ENCODE peak calls at places on chromosomes 13 and 19, in four cellular contexts. Q, O, U and X are unnamed samples.

GRCh38 chr19:5951338-5951861 is 26.5 kb downstream of the RANBP3 start:
- DNase-seq in O (peak), Q (no peak), U (no peak), X (no peak)

GRCh38 chr13:104014803-104015645 is 948.8 kb upstream of the SLC10A2 start:
- DNase-seq in U (no peak), Q (no peak), O (no peak), X (no peak)

GRCh38 chr13:113766035-113766800 is 7.2 kb downstream of the TMEM255B start:
- DNase-seq in U (no peak), Q (no peak), O (no peak), X (no peak)

GRCh38 chr13:108895220-108895704 is 265.9 kb downstream of the MYO16 start:
- DNase-seq in U (peak), O (no peak), Q (peak), X (peak)

GRCh38 chr13:94595006-94595942 is 678 bp downstream of the TGDS start:
- DNase-seq in Q (no peak), O (no peak), U (peak), X (no peak)

GRCh38 chr13:38566526-38566925 is 120.4 kb upstream of the FREM2 start:
- DNase-seq in U (no peak), O (no peak), Q (no peak), X (no peak)

GRCh38 chr13:45928843-45929242 is 77.3 kb upstream of the SIAH3 start:
- DNase-seq in O (no peak), U (no peak), Q (no peak), X (no peak)

GRCh38 chr19:6969490-6969889 is 51.7 kb downstream of the MBD3L2B start:
- DNase-seq in Q (no peak), U (no peak), O (no peak), X (no peak)

GRCh38 chr13:19591864-19592263 is 30.5 kb upstream of the TPTE2 start:
- DNase-seq in Q (no peak), O (no peak), U (no peak), X (no peak)

GRCh38 chr19:3031607-3031867 is 2.5 kb upstream of the TLE2 start:
- DNase-seq in U (no peak), O (no peak), Q (no peak), X (no peak)

GRCh38 chr13:106772202-106772601 is 204.3 kb upstream of the ARGLU1 start:
- DNase-seq in U (no peak), Q (no peak), O (no peak), X (no peak)

GRCh38 chr13:75326173-75327131 is 155.5 kb downstream of the TBC1D4 start:
- DNase-seq in O (no peak), Q (no peak), U (peak), X (no peak)

GRCh38 chr13:113926951-113927660 is 46.8 kb downstream of the C13orf46 start:
- DNase-seq in U (no peak), O (peak), Q (no peak), X (no peak)

GRCh38 chr19:41997121-41997850 is 3.3 kb upstream of the ATP1A3 start:
- DNase-seq in O (peak), U (peak), Q (peak), X (no peak)

GRCh38 chr13:48448285-48448962 is 35.5 kb upstream of the LPAR6 start:
- DNase-seq in Q (no peak), O (no peak), U (no peak), X (no peak)

GRCh38 chr13:71759506-71760225 is 107.3 kb downstream of the DACH1 start:
- DNase-seq in U (no peak), O (peak), Q (no peak), X (peak)

GRCh38 chr13:52786747-52787146 is 47.1 kb upstream of the CNMD start:
- DNase-seq in Q (no peak), U (no peak), O (no peak), X (no peak)

GRCh38 chr13:33953781-33954180 is 135.8 kb downstream of the RFC3 start:
- DNase-seq in U (no peak), O (no peak), Q (no peak), X (no peak)

GRCh38 chr13:54742984-54743383 is 1714.4 kb downstream of the OLFM4 start:
- DNase-seq in Q (no peak), U (no peak), O (no peak), X (no peak)

GRCh38 chr19:48737360-48737998 is 2.9 kb downstream of the RASIP1 start:
- DNase-seq in O (peak), U (peak), Q (peak), X (no peak)

GRCh38 chr19:42349378-42350107 is 24.1 kb downstream of the MEGF8 start:
- DNase-seq in Q (no peak), O (no peak), U (no peak), X (no peak)

GRCh38 chr19:58434217-58434616 is 5.7 kb downstream of the ZNF132 start:
- DNase-seq in U (no peak), O (no peak), Q (peak), X (no peak)

GRCh38 chr19:33370783-33371182 is 2.7 kb upstream of the CEBPG start:
- DNase-seq in O (no peak), U (no peak), Q (no peak), X (no peak)

GRCh38 chr13:89749888-89750287 is 1597.6 kb upstream of the MIR17HG start:
- DNase-seq in U (no peak), Q (no peak), O (no peak), X (no peak)

GRCh38 chr13:33958964-33959363 is 141.0 kb downstream of the RFC3 start:
- DNase-seq in O (no peak), Q (no peak), U (no peak), X (no peak)

GRCh38 chr19:3849092-3849491 is 19.7 kb downstream of the ZFR2 start:
- DNase-seq in Q (no peak), U (peak), O (peak), X (peak)

GRCh38 chr13:49023441-49023840 is 47.7 kb downstream of the FNDC3A start:
- DNase-seq in U (no peak), Q (peak), O (no peak), X (no peak)

GRCh38 chr19:15243236-15243957 is 11.1 kb upstream of the EPHX3 start:
- DNase-seq in Q (no peak), O (no peak), U (no peak), X (no peak)

GRCh38 chr19:39193785-39194184 is 3.0 kb upstream of the NCCRP1 start:
- DNase-seq in Q (peak), U (no peak), O (no peak), X (peak)

GRCh38 chr13:109698779-109699178 is 87.6 kb downstream of the IRS2 start:
- DNase-seq in Q (no peak), O (no peak), U (no peak), X (no peak)

GRCh38 chr13:114007566-114007965 is 33.7 kb upstream of the C13orf46 start:
- DNase-seq in U (no peak), Q (no peak), O (peak), X (no peak)

GRCh38 chr13:108322206-108322824 is 52.8 kb downstream of the TNFSF13B start:
- DNase-seq in U (peak), O (no peak), Q (peak), X (peak)

GRCh38 chr19:44904426-44904994 is 1.1 kb upstream of the APOE start:
- DNase-seq in U (peak), O (peak), Q (peak), X (peak)

GRCh38 chr19:38506723-38507550 is 73.4 kb downstream of the RYR1 start:
- DNase-seq in Q (peak), U (peak), O (peak), X (peak)

GRCh38 chr13:99796175-99796819 is 175.3 kb downstream of the ZIC5 start:
- DNase-seq in U (peak), O (peak), Q (peak), X (peak)

GRCh38 chr13:73025212-73026012 is 33.4 kb upstream of the KLF5 start:
- DNase-seq in U (no peak), O (no peak), Q (no peak), X (no peak)

GRCh38 chr13:99417151-99417820 is 84.0 kb upstream of the TM9SF2 start:
- DNase-seq in O (peak), U (no peak), Q (no peak), X (no peak)

GRCh38 chr19:55216461-55217198 is 7.3 kb upstream of the PTPRH start:
- DNase-seq in Q (peak), O (peak), U (peak), X (peak)

GRCh38 chr19:58274771-58275199 is 4.0 kb upstream of the ZNF8 start:
- DNase-seq in U (no peak), Q (no peak), O (no peak), X (no peak)

DNA sequence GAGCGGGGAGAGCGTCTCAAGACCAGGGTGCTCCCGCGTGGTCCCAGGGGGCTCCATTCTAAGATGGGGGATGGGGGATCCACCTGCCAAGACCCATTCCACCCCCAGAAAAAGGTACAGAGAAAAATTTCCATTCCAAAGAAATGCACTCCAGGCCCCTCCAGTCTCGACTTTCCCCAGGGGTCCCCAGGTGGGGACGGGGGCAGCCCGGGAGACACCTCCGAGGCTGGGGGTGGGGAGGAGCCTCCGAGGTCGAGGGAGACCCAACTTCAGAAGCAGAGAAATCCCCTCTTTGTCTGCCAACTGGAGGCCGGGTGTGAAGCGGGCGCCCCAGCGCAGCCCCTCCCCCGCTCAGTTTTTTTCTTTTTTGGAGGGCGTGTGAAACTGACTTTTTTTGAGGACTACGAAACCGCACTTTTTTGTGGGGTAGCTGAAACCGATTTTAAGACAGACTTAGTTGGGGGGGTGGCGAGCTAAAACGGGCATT is 1.3 kb downstream of the TCF3 start:
- DNase-seq in U (peak), Q (no peak), O (peak), X (no peak)
- TF ChIP-seq HMGXB4 in U (no peak), Q (no peak), O (no peak), X (no peak)

GRCh38 chr19:11754663-11755062 is 12.1 kb upstream of the ZNF441 start:
- DNase-seq in Q (no peak), U (no peak), O (no peak), X (no peak)

GRCh38 chr19:11752244-11752736 is 13.5 kb upstream of the ZNF823 start:
- DNase-seq in U (no peak), Q (no peak), O (no peak), X (no peak)

GRCh38 chr19:11759805-11760204 is 7.0 kb upstream of the ZNF441 start:
- DNase-seq in U (no peak), O (no peak), Q (no peak), X (no peak)

GRCh38 chr19:11756965-11757364 is 9.8 kb upstream of the ZNF441 start:
- DNase-seq in U (no peak), O (no peak), Q (no peak), X (no peak)
- TF ChIP-seq HMGXB4 in U (no peak), O (no peak), Q (no peak), X (no peak)

GRCh38 chr19:52967772-52968171 is 5.1 kb upstream of the ZNF816 start:
- DNase-seq in O (no peak), Q (no peak), U (no peak), X (no peak)

GRCh38 chr19:52962394-52963228 is at the start of gene ZNF816:
- DNase-seq in U (peak), Q (peak), O (peak), X (peak)

GRCh38 chr19:52961981-52962380 is 700 bp downstream of the ZNF816 start:
- DNase-seq in U (no peak), O (no peak), Q (no peak), X (peak)

GRCh38 chr19:52959613-52960295 is 2.9 kb downstream of the ZNF816 start:
- DNase-seq in Q (no peak), U (no peak), O (no peak), X (no peak)

GRCh38 chr19:52963229-52963760 is 614 bp upstream of the ZNF816 start:
- DNase-seq in Q (no peak), U (no peak), O (peak), X (peak)
- TF ChIP-seq HMGXB4 in Q (no peak), U (no peak), O (no peak), X (no peak)

GRCh38 chr19:16449330-16449961 is 22.3 kb downstream of the EPS15L1 start:
- DNase-seq in U (no peak), O (no peak), Q (no peak), X (no peak)

GRCh38 chr19:16445238-16446107 is 26.3 kb downstream of the EPS15L1 start:
- DNase-seq in O (no peak), Q (no peak), U (no peak), X (peak)

GRCh38 chr19:16447015-16447384 is 24.8 kb downstream of the EPS15L1 start:
- DNase-seq in U (peak), Q (no peak), O (no peak), X (peak)

GRCh38 chr19:16444273-16444597 is 27.5 kb downstream of the EPS15L1 start:
- DNase-seq in U (no peak), Q (no peak), O (no peak), X (no peak)

GRCh38 chr19:16446108-16447014 is 25.4 kb downstream of the EPS15L1 start:
- DNase-seq in U (no peak), O (no peak), Q (no peak), X (no peak)
- TF ChIP-seq HMGXB4 in U (no peak), O (no peak), Q (no peak), X (no peak)

GRCh38 chr19:10764340-10764894 is 46.5 kb downstream of the DNM2 start:
- DNase-seq in Q (peak), U (no peak), O (no peak), X (peak)

GRCh38 chr19:10763828-10764339 is 46.0 kb downstream of the DNM2 start:
- DNase-seq in Q (no peak), O (no peak), U (no peak), X (no peak)

GRCh38 chr19:10763399-10763798 is 45.5 kb downstream of the DNM2 start:
- DNase-seq in U (no peak), Q (no peak), O (no peak), X (no peak)

GRCh38 chr19:10761443-10762242 is 43.8 kb downstream of the DNM2 start:
- DNase-seq in O (peak), U (no peak), Q (no peak), X (no peak)

DNA sequence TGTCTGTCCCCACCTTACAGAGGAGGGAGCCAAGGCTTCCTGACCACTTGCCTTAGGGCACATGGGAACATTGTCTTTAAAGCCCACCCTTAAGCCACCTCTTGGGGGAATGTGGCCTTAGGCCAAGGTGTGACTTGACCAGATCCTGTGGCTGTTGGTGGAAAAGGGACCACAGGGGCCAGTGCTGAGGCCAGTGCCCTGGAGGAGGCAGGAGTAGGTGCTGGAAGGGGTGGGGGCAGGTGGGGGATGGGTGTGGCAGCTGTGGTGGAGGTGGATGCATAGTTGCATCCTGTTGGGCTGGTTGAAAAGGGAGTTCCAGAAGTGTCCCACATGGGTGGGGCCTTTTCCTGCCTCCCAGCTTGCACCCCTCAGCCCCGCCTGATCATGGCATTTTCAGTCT is 44.8 kb downstream of the DNM2 start:
- DNase-seq in U (no peak), Q (peak), O (no peak), X (no peak)
- TF ChIP-seq HMGXB4 in U (no peak), Q (no peak), O (no peak), X (no peak)

GRCh38 chr13:28181413-28181812 is 43.1 kb downstream of the PAN3 start:
- DNase-seq in O (no peak), Q (no peak), U (no peak), X (no peak)
- TF ChIP-seq HMGXB4 in O (no peak), Q (no peak), U (no peak), X (no peak)

DNA sequence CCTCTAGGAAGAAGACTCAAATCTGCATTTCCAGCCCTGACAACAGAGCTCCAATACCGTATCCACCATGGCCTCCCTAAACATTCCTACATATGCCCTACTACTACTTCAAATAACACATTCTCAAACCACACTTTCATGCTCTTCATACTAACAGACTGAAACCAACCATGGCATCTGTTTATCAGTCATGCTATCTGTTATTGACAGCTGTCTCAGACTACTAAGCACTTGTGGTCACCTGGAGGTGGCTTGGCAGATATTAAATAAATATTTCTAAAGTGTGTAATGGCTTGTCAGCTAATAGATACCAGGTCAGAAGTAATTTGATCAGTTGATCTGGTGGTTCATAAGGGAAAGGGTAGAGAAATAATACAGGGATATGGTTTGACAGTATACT is 489.1 kb downstream of the DIAPH3 start:
- DNase-seq in Q (no peak), U (no peak), O (no peak), X (no peak)
- TF ChIP-seq HMGXB4 in Q (no peak), U (no peak), O (no peak), X (no peak)

DNA sequence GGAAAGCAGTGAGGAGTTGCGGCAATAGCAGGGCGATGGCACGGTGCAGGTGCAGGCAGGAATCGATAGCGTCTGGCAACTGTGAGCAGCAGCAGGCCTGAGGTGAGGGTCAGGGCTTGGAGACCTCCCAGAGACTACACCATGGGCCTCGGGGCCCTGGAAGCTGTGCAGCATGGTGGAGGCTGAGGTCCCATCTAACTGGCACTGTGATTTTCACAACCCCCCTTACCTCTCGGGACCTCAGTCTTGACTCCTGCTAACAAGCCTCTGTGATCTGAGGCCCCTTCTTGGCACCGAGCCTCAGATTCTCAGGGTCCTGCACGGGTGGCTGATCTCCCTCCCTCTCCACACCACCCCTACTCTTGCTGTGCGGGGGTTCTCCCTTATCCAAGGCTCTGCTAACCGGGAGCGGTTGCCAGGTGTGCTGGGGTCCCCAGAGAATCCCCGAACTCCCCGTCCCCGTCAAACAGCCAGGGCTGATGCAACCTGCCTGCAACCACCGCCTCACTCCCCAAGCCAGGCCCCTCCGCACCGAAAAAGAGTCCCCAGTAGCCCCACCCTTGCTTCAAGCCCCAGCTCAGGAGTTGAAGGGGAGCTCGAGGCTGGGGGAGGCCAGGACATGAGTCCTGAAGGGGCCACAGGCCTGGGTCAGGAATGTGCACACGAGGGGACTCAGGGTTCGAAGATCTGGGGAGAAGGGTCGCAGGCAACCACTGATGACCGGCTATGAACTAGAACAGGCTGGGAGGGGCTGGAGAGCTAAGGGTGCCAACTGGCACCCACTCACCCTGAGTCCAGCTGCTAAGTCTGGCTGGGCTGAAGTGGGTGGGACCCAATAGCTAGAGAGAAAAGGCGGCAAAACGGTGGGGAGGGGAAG is 4.8 kb upstream of the ATF5 start:
- DNase-seq in Q (no peak), O (peak), U (no peak), X (no peak)
- TF ChIP-seq HMGXB4 in Q (no peak), O (no peak), U (no peak), X (no peak)